ENCODE peak calls at places on chromosomes 13 and 19, in five cellular contexts. E, G, Q, D and N are unnamed samples.

GRCh38 chr19:35797663-35798062 is 15.0 kb downstream of the PRODH2 start:
- DNase-seq in E (no peak), Q (no peak), D (peak), G (no peak), N (peak)

GRCh38 chr13:29162638-29163037 is 342.5 kb downstream of the MTUS2 start:
- DNase-seq in G (no peak), Q (no peak), D (no peak), E (no peak), N (no peak)

GRCh38 chr13:28067526-28067925 is 32.9 kb downstream of the FLT3 start:
- DNase-seq in Q (no peak), D (no peak), G (no peak), E (no peak), N (no peak)

GRCh38 chr19:29873024-29873800 is 61.4 kb downstream of the CCNE1 start:
- DNase-seq in G (peak), Q (peak), E (no peak), D (peak), N (peak)

GRCh38 chr13:25175026-25175425 is 2.9 kb upstream of the AMER2 start:
- DNase-seq in Q (no peak), E (no peak), G (no peak), D (no peak), N (no peak)

GRCh38 chr19:12035220-12036172 is at the start of gene ZNF433:
- DNase-seq in D (peak), Q (peak), E (peak), G (peak), N (peak)

GRCh38 chr19:40465025-40465780 is at the start of gene BLVRB:
- DNase-seq in D (no peak), G (no peak), Q (no peak), E (no peak), N (no peak)

GRCh38 chr13:21674271-21675009 is 3.6 kb downstream of the FGF9 start:
- DNase-seq in G (peak), D (peak), E (no peak), Q (peak), N (peak)

DNA sequence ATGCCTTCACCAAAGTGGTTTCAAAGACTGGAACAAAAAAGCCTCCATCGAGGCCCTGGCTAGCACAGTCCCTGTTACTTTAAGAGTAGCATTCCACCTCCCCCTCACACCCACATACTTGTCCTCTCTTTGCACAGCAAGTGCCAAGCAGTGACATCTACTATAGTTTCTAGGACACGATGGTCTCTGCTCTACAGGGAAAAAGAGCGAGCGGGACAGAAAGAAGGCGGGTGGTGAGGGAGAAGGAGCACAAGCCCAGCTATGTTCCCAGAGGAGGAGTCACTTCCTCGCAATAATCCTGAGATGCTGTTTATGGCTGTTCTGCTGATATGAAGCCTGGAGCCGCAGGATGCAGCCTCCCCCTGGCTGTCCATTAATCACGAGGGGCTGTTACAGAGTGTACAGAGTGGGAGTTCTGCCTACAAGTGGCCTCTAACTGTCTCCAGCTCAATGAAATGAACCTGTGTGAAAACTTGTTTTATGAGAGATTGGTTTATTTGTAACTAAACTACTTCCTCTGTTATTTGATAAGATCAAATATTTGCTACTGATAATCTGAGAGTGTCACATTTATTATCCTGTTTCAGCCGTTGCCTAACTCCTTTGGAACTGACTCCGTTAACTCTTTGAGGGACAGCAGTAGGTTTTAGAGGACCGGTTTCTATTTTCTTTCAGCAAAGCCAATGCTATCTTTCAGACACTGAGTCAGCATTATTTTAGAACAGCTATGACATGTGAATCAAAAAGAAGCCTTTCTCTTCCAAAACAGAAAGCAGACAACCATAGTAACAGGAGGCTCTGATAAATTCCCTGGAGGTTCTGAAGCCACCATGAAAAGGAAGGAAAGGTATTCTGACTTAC is 208.0 kb downstream of the SPRY2 start:
- DNase-seq in D (peak), G (peak), Q (peak), E (no peak), N (no peak)
- H3K4me3 ChIP-seq in D (no peak), G (peak), Q (no peak), E (peak), N (no peak)

GRCh38 chr19:1907563-1908363 is 2.6 kb downstream of the ADAT3 start:
- DNase-seq in Q (peak), D (peak), E (no peak), G (no peak), N (peak)
- H3K4me3 ChIP-seq in Q (peak), D (no peak), E (no peak), G (no peak), N (peak)

DNA sequence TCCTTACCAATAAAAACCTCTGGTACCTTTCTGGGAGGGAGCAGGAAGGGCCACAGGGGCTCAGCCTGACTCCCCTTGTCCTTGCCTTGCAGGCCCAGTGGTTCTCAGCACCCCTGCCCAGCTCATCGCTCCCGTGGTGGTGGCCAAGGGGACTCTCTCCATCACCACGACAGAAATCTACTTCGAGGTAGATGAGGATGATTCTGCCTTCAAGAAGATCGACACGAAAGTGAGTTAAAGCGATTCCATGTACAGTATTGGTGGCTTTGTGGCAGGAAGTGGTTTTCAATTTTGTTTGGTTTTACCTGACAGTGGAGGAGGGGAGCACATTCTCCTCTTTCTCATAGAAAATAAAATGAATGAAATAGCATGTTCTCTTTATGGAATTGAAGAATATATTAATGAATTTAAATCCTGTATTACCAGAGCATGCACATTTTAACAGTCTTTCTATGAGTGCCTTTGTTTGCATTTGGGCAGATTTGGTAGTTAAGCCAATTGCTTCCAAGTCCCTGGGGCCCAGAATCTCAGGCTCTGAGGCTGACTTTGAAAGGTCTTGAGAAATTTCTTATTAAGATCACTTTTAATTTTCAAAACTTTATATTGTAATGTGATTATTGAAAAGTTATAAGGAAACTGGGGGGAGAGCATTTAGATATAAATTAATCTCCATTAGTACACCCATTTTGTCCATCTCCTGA is 4.0 kb downstream of the MAB21L1 start:
- DNase-seq in D (peak), G (no peak), E (no peak), Q (no peak), N (no peak)
- H3K4me3 ChIP-seq in D (peak), G (peak), E (peak), Q (no peak), N (no peak)

GRCh38 chr13:27011661-27012060 is 159.9 kb downstream of the USP12 start:
- DNase-seq in G (no peak), D (peak), Q (no peak), E (no peak), N (no peak)
- H3K4me3 ChIP-seq in G (no peak), D (no peak), Q (no peak), E (no peak), N (no peak)

GRCh38 chr19:58396691-58397532 is 1.5 kb downstream of the RNF225 start:
- DNase-seq in D (peak), G (no peak), Q (no peak), E (no peak), N (no peak)

GRCh38 chr19:58397533-58398037 is 2.1 kb downstream of the RNF225 start:
- DNase-seq in G (no peak), D (peak), Q (no peak), E (no peak), N (no peak)

GRCh38 chr19:58395220-58395978 is at the start of gene RNF225:
- DNase-seq in D (peak), G (no peak), E (no peak), Q (no peak), N (peak)

GRCh38 chr19:58394821-58395219 is 636 bp upstream of the RNF225 start:
- DNase-seq in Q (no peak), E (no peak), D (no peak), G (no peak), N (no peak)

GRCh38 chr19:58395979-58396627 is 647 bp downstream of the RNF225 start:
- DNase-seq in Q (no peak), D (peak), E (no peak), G (no peak), N (peak)
- H3K4me3 ChIP-seq in Q (no peak), D (no peak), E (no peak), G (no peak), N (no peak)